ENCODE peak calls at places on chromosomes 5 and 9, in six cellular contexts. Q, M, S, A, R and D are unnamed samples.
A peak's percentile ranks its signal among the peaks of the same experiment; 100 is the strongest.

GRCh38 chr9:21549251-21549765 is 67.2 kb upstream of the IFNE start:
- DNase-seq in S (no peak), R (no peak), M (no peak), A (no peak), Q (peak; percentile 57), D (no peak)

GRCh38 chr5:31048282-31048974 is 145.1 kb upstream of the CDH6 start:
- DNase-seq in A (no peak), Q (no peak), S (no peak), R (no peak), M (no peak), D (no peak)

GRCh38 chr5:32138839-32139493 is 35.2 kb downstream of the GOLPH3 start:
- DNase-seq in S (no peak), A (peak; percentile 56), M (no peak), Q (no peak), R (no peak), D (no peak)

GRCh38 chr5:137580030-137580429 is 80.9 kb upstream of the SPOCK1 start:
- DNase-seq in Q (no peak), A (no peak), M (no peak), S (no peak), R (no peak), D (no peak)

GRCh38 chr9:33372900-33373299 is 29.5 kb downstream of the AQP7 start:
- DNase-seq in R (no peak), A (no peak), S (no peak), M (no peak), Q (no peak), D (no peak)

GRCh38 chr5:139207302-139208000 is 9.3 kb upstream of the SIL1 start:
- DNase-seq in A (no peak), M (no peak), Q (no peak), R (no peak), S (no peak), D (no peak)

GRCh38 chr9:127918201-127919107 is 1.6 kb upstream of the ST6GALNAC4 start:
- DNase-seq in A (no peak), Q (no peak), S (no peak), M (no peak), R (peak; percentile 61), D (no peak)

GRCh38 chr9:111186021-111186420 is 144.0 kb downstream of the OR2K2 start:
- DNase-seq in M (no peak), R (no peak), A (no peak), S (no peak), Q (no peak), D (no peak)

GRCh38 chr5:1411099-1411498 is 34.1 kb downstream of the SLC6A3 start:
- DNase-seq in A (no peak), Q (no peak), R (peak; percentile 39), M (no peak), S (no peak), D (no peak)

GRCh38 chr5:91079037-91079436 is 304.1 kb downstream of the ARRDC3 start:
- DNase-seq in M (no peak), S (no peak), R (no peak), A (no peak), Q (no peak), D (no peak)

GRCh38 chr5:154997746-154998145 is 15.8 kb upstream of the KIF4B start:
- DNase-seq in R (no peak), A (no peak), M (no peak), S (no peak), Q (peak; percentile 72), D (no peak)

GRCh38 chr5:110623875-110624274 is 102.6 kb downstream of the TMEM232 start:
- DNase-seq in A (no peak), Q (no peak), S (no peak), M (no peak), R (no peak), D (no peak)

GRCh38 chr5:134458676-134459403 is 47.2 kb upstream of the CDKN2AIPNL start:
- DNase-seq in S (no peak), M (no peak), R (no peak), A (no peak), Q (no peak), D (no peak)

GRCh38 chr5:118657576-118657975 is 330.8 kb downstream of the DTWD2 start:
- DNase-seq in S (no peak), M (no peak), R (no peak), A (no peak), Q (no peak), D (no peak)

GRCh38 chr9:135242406-135242805 is 154.9 kb downstream of the OLFM1 start:
- DNase-seq in A (no peak), Q (no peak), S (no peak), R (no peak), M (no peak), D (no peak)

GRCh38 chr5:171426680-171427079 is 7.2 kb downstream of the FGF18 start:
- DNase-seq in R (peak; percentile 2), A (no peak), M (no peak), S (no peak), Q (no peak), D (no peak)

GRCh38 chr9:78567693-78568092 is 270.8 kb downstream of the PSAT1 start:
- DNase-seq in Q (peak; percentile 11), M (no peak), A (no peak), S (no peak), R (no peak), D (peak; percentile 55)

GRCh38 chr9:136385015-136385414 is 11.5 kb upstream of the CARD9 start:
- DNase-seq in R (no peak), S (no peak), A (no peak), M (no peak), Q (no peak), D (no peak)

GRCh38 chr9:25603106-25603505 is 75.1 kb downstream of the TUSC1 start:
- DNase-seq in S (no peak), A (no peak), R (no peak), M (no peak), Q (no peak), D (no peak)

GRCh38 chr5:92838253-92838652 is 742.8 kb downstream of the NR2F1-AS1 start:
- DNase-seq in S (no peak), Q (peak; percentile 49), A (no peak), M (peak; percentile 37), R (no peak), D (no peak)

GRCh38 chr5:59107692-59108091 is 524.8 kb downstream of the RAB3C start:
- DNase-seq in Q (no peak), R (no peak), A (no peak), S (no peak), M (no peak), D (no peak)

GRCh38 chr9:119349548-119349947 is 19.7 kb downstream of the BRINP1 start:
- DNase-seq in A (no peak), M (no peak), S (no peak), R (no peak), Q (no peak), D (no peak)

GRCh38 chr9:135214706-135215105 is 127.2 kb downstream of the OLFM1 start:
- DNase-seq in M (no peak), R (no peak), Q (no peak), S (no peak), A (peak; percentile 1), D (no peak)

DNA sequence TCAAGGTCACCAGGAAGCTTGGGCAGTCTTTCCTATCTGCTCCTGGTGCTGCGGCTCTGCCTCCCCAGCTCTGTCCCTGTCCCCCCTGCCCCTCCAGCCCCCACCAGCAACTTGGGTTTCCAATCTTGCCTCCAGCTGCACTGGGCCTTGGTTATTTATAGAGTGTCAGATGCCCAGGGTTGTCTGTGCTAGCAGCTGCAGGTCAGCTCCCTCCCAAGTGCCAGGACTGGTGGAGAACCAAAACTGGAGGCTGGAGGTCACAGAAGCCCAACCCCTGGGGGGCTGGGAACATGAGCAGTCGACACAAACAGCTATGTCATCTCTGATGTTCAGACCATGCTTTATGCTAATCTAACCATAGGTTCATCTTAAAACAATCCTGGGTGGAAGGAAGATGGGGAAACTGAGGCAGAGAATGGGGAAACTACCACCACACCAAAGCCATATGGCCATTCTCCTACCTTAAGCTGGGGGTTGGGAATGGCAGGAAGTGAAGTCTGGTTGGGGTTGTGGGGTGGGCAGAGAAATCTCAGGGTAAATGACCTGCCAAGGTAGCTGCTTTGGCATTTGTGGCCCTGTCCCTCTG is 1.7 kb downstream of the TPM2 start:
- DNase-seq in Q (no peak), M (no peak), R (no peak), A (no peak), S (no peak), D (no peak)
- H3K27ac ChIP-seq in Q (peak overlapping the region; percentile 93), M (no peak overlapping the region), R (peak overlapping the region; percentile 83), A (peak overlapping the region; percentile 89), S (peak overlapping the region; percentile 94), D (no peak overlapping the region)

GRCh38 chr9:129620669-129621295 is at the start of gene C9orf50:
- DNase-seq in Q (no peak), R (no peak), A (no peak), M (no peak), S (no peak), D (no peak)
- H3K27ac ChIP-seq in Q (no peak within 1 kb of the TSS), R (no peak within 1 kb of the TSS), A (no peak within 1 kb of the TSS), M (no peak within 1 kb of the TSS), S (peak within 1 kb of the TSS; percentile 35), D (no peak within 1 kb of the TSS)

DNA sequence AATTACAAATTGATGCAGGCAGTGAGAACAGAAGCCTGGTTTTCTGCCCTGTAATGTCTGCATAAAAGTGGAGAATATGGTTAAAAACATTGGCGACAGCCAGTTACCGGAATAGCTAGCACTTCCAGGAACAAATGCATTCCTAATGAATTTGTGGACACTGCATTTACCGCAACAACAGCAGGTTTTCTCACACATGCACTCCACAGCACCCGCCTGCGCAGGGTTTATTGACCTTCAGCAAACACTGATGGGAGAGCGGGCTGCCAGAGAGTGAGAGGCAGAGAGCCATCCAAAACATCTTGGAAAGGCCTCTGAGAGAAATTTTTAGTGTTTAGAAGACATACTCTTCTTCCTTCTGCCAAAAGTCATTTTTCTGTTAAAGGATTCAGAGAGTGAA is 432.2 kb upstream of the MEF2C start:
- DNase-seq in Q (no peak), M (no peak), A (no peak), S (no peak), R (peak; percentile 43), D (no peak)
- H3K27ac ChIP-seq in Q (no peak overlapping the region), M (no peak overlapping the region), A (no peak overlapping the region), S (no peak overlapping the region), R (no peak overlapping the region), D (no peak overlapping the region)

DNA sequence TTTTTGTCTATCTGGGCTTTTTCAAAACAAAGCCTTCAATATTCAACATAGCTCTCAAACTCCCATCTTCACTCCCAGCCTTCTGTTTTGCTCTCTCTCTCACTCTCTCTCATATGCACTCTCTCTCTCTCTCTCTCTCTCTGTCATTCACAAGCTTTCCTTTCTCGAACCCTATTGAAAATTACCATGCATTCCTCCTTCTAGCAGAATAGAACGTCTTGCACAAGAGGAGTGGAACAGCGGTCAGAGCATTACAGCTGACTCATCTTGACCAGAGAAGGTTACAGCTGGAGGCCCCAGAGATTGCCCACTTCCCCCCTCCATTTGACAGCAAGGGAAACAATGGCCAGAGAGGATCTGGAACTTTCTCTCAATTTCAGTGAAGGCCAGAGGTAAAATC is 51.0 kb upstream of the LIFR start:
- DNase-seq in A (peak; percentile 16), S (no peak), R (no peak), M (no peak), Q (no peak), D (no peak)
- H3K27ac ChIP-seq in A (no peak overlapping the region), S (no peak overlapping the region), R (no peak overlapping the region), M (no peak overlapping the region), Q (no peak overlapping the region), D (no peak overlapping the region)